ENCODE peak calls at places on chromosomes 16 and 17, in eight cellular contexts. B is AG04449; T is HTR-8/SVneo; G is memory B cell; D is Right ventricle myocardium inferior; Z is stimulated activated naive B cell treated with anti-CD40 and anti-IgM and Interleukin-4, amounts not matched to agents 10 μg/mL and 1 μg/mL and 100 μg/mL, for 72 hours; Y is stomach; X is NCI-H2081. A is an unnamed sample.

GRCh38 chr16:30659507-30660423 is 1.5 kb downstream of the FBRS start:
- DNase-seq in B (no peak), X (peak; percentile 13), D (peak; percentile 80), T (no peak), Y (no peak), Z (peak; percentile 65), G (peak; percentile 62), A (no peak)

GRCh38 chr16:57349212-57350031 is 9.2 kb upstream of the CCL22 start:
- DNase-seq in B (no peak), X (no peak), T (no peak), G (peak; percentile 55), Y (no peak), Z (peak; percentile 83), D (no peak), A (peak; percentile 44)

GRCh38 chr16:30068750-30069574 is 3.4 kb downstream of the ALDOA start:
- DNase-seq in B (no peak), D (no peak), T (no peak), G (peak; percentile 58), Y (no peak), Z (no peak), X (no peak), A (no peak)

GRCh38 chr17:4003501-4004421 is 39.5 kb upstream of the ATP2A3 start:
- DNase-seq in B (no peak), Z (no peak), Y (peak; percentile 81), G (no peak), T (no peak), X (no peak), D (no peak), A (no peak)

GRCh38 chr17:8159459-8160223 is 3.1 kb downstream of the VAMP2 start:
- DNase-seq in B (no peak), Y (no peak), G (no peak), Z (no peak), T (no peak), D (no peak), X (no peak), A (no peak)

GRCh38 chr16:29315916-29316517 is 90.5 kb downstream of the NPIPB11 start:
- DNase-seq in Y (no peak), Z (no peak), B (no peak), D (no peak), X (peak; percentile 26), T (no peak), G (no peak), A (no peak)

GRCh38 chr17:57861000-57861736 is 11.3 kb upstream of the MRPS23 start:
- DNase-seq in Z (no peak), B (no peak), D (peak; percentile 85), G (no peak), X (peak; percentile 66), T (no peak), Y (peak; percentile 84), A (no peak)

GRCh38 chr17:7021993-7022778 is 664 bp upstream of the BCL6B start:
- DNase-seq in D (peak; percentile 93), G (peak; percentile 93), B (no peak), X (peak; percentile 43), T (peak; percentile 85), Z (peak; percentile 82), Y (peak; percentile 86), A (no peak)

A was measured in GM12878.